ENCODE peak calls at places on chromosome 16, in eight cellular contexts. B is neural crest cell, D is stomach, X is T47D, G is cardiac muscle cell, I is RCC 7860, Y is tibial nerve, Z is pancreas. T is an unnamed sample.

GRCh38 chr16:87442581-87442966 is 50.2 kb downstream of the ZCCHC14 start:
- DNase-seq in Y (no peak), X (no peak), Z (no peak), D (no peak), G (peak; percentile 32), B (no peak), I (no peak), T (no peak)

GRCh38 chr16:55207679-55208294 is 116.2 kb upstream of the IRX6 start:
- DNase-seq in X (peak; percentile 2), Z (no peak), D (no peak), B (no peak), Y (no peak), I (no peak), G (no peak), T (no peak)

GRCh38 chr16:8885674-8886592 is 3.8 kb downstream of the LITAFD start:
- DNase-seq in X (no peak), G (peak; percentile 37), D (no peak), Z (no peak), B (no peak), I (peak; percentile 59), Y (no peak), T (no peak)

GRCh38 chr16:8346291-8346690 is 244.0 kb downstream of the TMEM114 start:
- DNase-seq in Y (no peak), G (no peak), X (peak; percentile 62), D (no peak), Z (no peak), B (peak; percentile 12), I (no peak), T (no peak)

GRCh38 chr16:11258553-11259287 is 2.7 kb upstream of the SOCS1 start:
- DNase-seq in B (no peak), Y (no peak), Z (peak; percentile 48), G (no peak), X (no peak), D (peak; percentile 83), I (no peak), T (no peak)

GRCh38 chr16:84543931-84544776 is 39.7 kb upstream of the MEAK7 start:
- DNase-seq in B (no peak), Y (no peak), G (no peak), D (no peak), I (no peak), Z (no peak), X (no peak), T (no peak)

GRCh38 chr16:75025766-75026165 is 26.9 kb downstream of the ZNRF1 start:
- DNase-seq in Z (no peak), D (no peak), B (no peak), I (no peak), G (peak; percentile 47), X (no peak), Y (no peak), T (no peak)

GRCh38 chr16:75070055-75070841 is 46.3 kb downstream of the LDHD start:
- DNase-seq in X (peak; percentile 68), D (peak; percentile 59), Z (no peak), I (no peak), B (no peak), Y (no peak), G (no peak), T (no peak)